ENCODE peak calls at places on chromosomes 4 and X, in nine cellular contexts. O, M, A, L, C, K, B, G and F are unnamed samples.

GRCh38 chr4:56042225-56042624 is 93.5 kb downstream of the CEP135 start:
- DNase-seq in O (no peak), B (no peak), M (no peak), C (no peak), K (no peak), A (no peak), L (no peak), G (no peak), F (no peak)

GRCh38 chrX:9416562-9417319 is 48.1 kb upstream of the TBL1X start:
- DNase-seq in G (peak), A (no peak), M (no peak), B (peak), K (peak), C (no peak), O (no peak), L (no peak), F (no peak)

GRCh38 chr4:187027231-187027760 is 303.6 kb upstream of the FAT1 start:
- DNase-seq in B (no peak), G (no peak), M (no peak), L (no peak), C (no peak), O (peak), A (no peak), K (peak), F (no peak)

GRCh38 chr4:40196260-40196659 is 571 bp upstream of the RHOH start:
- DNase-seq in K (no peak), M (no peak), L (no peak), O (no peak), C (no peak), A (no peak), B (no peak), G (no peak), F (no peak)

GRCh38 chr4:106287353-106287969 is 28.5 kb downstream of the TBCK start:
- DNase-seq in O (peak), G (peak), B (no peak), C (no peak), L (no peak), M (no peak), K (peak), A (no peak), F (peak)

GRCh38 chrX:19640693-19641374 is 125.5 kb upstream of the MAP3K15 start:
- DNase-seq in C (no peak), L (no peak), B (no peak), O (no peak), G (no peak), A (no peak), K (no peak), M (no peak), F (no peak)

GRCh38 chrX:118654331-118654730 is 73.1 kb upstream of the IL13RA1 start:
- DNase-seq in K (no peak), M (no peak), B (no peak), A (no peak), G (no peak), L (no peak), C (no peak), O (no peak), F (no peak)

GRCh38 chr4:38005637-38006036 is 45.4 kb downstream of the PTTG2 start:
- DNase-seq in C (no peak), A (no peak), G (no peak), O (no peak), B (no peak), L (no peak), M (no peak), K (no peak), F (no peak)

GRCh38 chr4:80101086-80101767 is 28.2 kb upstream of the ANTXR2 start:
- DNase-seq in G (no peak), M (no peak), L (no peak), O (no peak), K (no peak), C (no peak), A (no peak), B (no peak), F (no peak)